ENCODE peak calls at places on chromosome 11, in six cellular contexts. K is PC-9, U is A549, Z is sigmoid colon, J is upper lobe of left lung, C is keratinocyte. A is an unnamed sample.

GRCh38 chr11:34379081-34379480 is 21.3 kb upstream of the ABTB2 start:
- DNase-seq in K (peak), U (no peak), Z (no peak), J (no peak), C (no peak), A (no peak)

GRCh38 chr11:57456960-57457642 is 3.2 kb upstream of the RTN4RL2 start:
- DNase-seq in K (peak), U (peak), Z (peak), J (peak), C (no peak), A (peak)

GRCh38 chr11:130426223-130427048 is 2.0 kb downstream of the ADAMTS8 start:
- DNase-seq in K (no peak), U (no peak), Z (peak), J (peak), C (no peak), A (no peak)

GRCh38 chr11:25247336-25247735 is 750.5 kb downstream of the LUZP2 start:
- DNase-seq in K (no peak), U (no peak), Z (no peak), J (no peak), C (no peak), A (no peak)

GRCh38 chr11:47104337-47104950 is 72.2 kb downstream of the ARFGAP2 start:
- DNase-seq in K (peak), U (no peak), Z (no peak), J (no peak), C (no peak), A (peak)

GRCh38 chr11:35711173-35711910 is 48.8 kb downstream of the TRIM44 start:
- DNase-seq in K (no peak), U (no peak), Z (no peak), J (no peak), C (no peak), A (no peak)

GRCh38 chr11:57269580-57270021 is 32.6 kb upstream of the APLNR start:
- DNase-seq in K (no peak), U (no peak), Z (no peak), J (no peak), C (no peak), A (no peak)

GRCh38 chr11:76219243-76219642 is 12.9 kb upstream of the WNT11 start:
- DNase-seq in K (no peak), U (no peak), Z (no peak), J (no peak), C (no peak), A (no peak)

GRCh38 chr11:74288161-74288560 is 23.3 kb downstream of the P4HA3 start:
- DNase-seq in K (peak), U (peak), Z (no peak), J (no peak), C (peak), A (peak)

DNA sequence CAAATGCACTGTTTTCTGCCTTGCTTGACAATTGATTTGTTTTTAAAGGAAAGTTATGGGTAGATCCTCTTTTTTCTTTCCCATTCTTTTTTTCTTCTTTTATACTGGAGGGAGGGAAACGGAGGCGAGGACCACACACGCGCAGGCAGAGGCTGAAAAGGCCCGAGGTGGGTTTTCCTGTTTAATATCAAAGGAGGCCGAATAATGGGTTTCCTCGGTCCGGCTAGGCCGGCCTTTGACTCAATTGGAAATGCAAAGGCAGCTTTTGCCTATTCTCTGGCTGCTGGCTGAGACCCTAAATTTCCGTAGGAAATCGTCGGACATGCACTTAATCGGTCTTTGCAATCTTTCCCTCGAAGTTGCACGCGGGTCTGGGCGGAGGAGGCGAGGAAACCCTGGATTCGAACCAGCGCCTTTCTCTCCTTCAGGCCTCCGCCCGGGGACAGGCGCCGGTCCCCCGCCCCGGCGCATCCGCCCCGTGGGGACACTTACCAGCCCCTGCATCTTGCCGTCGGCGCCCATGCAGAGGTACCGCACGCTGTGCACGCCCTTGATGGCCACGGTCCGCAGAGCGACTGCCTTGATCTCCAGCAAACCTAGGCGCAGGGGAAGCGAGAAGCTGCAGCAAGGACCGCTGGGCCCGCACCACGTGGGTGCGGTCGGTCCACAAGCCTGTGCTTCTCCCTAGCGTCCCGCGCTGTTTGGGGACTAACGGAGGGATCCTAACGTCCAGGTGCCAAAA is 882 bp downstream of the FGF19 start:
- DNase-seq in K (no peak), U (no peak), Z (no peak), J (peak), C (no peak), A (no peak)
- H3K4me3 ChIP-seq in K (no peak), U (no peak), Z (no peak), J (no peak), C (no peak), A (no peak)

GRCh38 chr11:63663809-63664208 is 7.4 kb downstream of the ATL3 start:
- DNase-seq in K (peak), U (no peak), Z (no peak), J (no peak), C (no peak), A (peak)
- H3K27ac ChIP-seq in K (peak), U (no peak), Z (no peak), J (no peak), C (peak), A (no peak)

GRCh38 chr11:116955949-116956348 is 118.5 kb upstream of the APOA1 start:
- DNase-seq in K (no peak), U (no peak), Z (no peak), J (no peak), C (no peak), A (no peak)

GRCh38 chr11:116958246-116958645 is 120.8 kb upstream of the APOA1 start:
- DNase-seq in K (no peak), U (no peak), Z (no peak), J (no peak), C (no peak), A (peak)

GRCh38 chr11:116951762-116952161 is 114.3 kb upstream of the APOA1 start:
- DNase-seq in K (no peak), U (no peak), Z (no peak), J (no peak), C (no peak), A (no peak)

GRCh38 chr11:116953525-116954284 is 116.3 kb upstream of the APOA1 start:
- DNase-seq in K (no peak), U (no peak), Z (no peak), J (no peak), C (no peak), A (no peak)

GRCh38 chr11:116955548-116955947 is 118.1 kb upstream of the APOA1 start:
- DNase-seq in K (no peak), U (no peak), Z (no peak), J (no peak), C (no peak), A (no peak)
- H3K4me3 ChIP-seq in K (no peak), U (no peak), Z (no peak), J (no peak), C (no peak), A (no peak)

GRCh38 chr11:64407630-64408029 is 48.7 kb downstream of the RPS6KA4 start:
- DNase-seq in K (no peak), U (no peak), Z (no peak), J (no peak), C (no peak), A (no peak)

GRCh38 chr11:64409278-64409677 is 50.3 kb downstream of the RPS6KA4 start:
- DNase-seq in K (no peak), U (no peak), Z (no peak), J (no peak), C (no peak), A (no peak)

GRCh38 chr11:64410396-64410718 is 51.4 kb downstream of the RPS6KA4 start:
- DNase-seq in K (no peak), U (no peak), Z (no peak), J (no peak), C (no peak), A (no peak)

GRCh38 chr11:64407221-64407620 is 48.3 kb downstream of the RPS6KA4 start:
- DNase-seq in K (no peak), U (no peak), Z (no peak), J (no peak), C (no peak), A (no peak)

DNA sequence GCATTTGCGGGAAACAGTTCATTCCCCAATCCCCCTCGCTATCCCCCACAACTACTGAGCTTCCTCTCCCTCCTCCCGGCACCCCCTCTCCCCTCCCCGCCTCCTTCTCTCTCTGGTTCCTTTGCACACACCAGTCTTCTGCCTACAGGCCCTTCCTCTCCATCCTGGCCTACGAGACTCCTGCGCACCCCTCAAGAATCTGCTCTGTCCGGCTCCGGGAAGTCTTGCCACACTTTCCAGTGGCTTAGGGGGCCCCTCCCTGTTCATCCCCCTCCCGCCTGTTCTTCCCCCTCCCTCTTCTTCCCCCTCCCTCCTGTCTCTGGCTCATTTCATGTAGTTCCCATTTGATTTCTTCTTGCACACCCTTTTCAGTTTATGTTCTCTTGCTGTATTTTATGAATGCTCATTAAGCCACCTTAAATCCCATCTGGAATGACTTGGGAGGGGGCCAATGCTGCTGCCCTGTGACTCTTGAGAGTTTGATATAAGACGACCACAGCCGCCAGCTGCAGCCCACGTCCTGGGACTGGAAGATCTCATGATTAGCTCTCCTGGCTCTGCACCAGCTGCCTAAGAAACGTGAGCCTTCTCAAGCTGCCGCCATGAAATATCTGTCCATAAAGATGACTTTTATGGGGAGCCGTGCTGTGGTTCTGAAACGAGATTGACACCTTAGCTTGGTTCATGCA is 50.9 kb downstream of the RPS6KA4 start:
- DNase-seq in K (no peak), U (no peak), Z (peak), J (no peak), C (no peak), A (peak)
- H3K27ac ChIP-seq in K (no peak), U (no peak), Z (no peak), J (no peak), C (no peak), A (no peak)

DNA sequence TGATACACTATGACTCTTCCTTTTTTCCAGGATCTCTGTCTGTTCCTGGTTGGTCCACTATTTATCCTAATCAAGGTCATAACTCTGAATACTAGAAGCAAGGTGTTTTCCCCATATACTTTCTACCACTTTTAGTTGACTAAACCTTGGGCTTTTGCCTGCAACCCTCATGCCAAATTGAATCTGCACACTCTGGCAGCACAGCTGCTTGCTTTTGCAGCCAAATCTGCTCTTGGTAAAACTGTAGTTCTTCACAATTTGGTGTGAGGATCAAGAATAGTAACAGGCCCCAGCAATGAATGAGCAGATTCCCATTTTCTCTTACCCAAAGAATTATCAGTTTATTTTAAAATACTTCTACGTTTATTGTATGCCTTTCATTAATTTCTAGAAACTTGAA is 586.5 kb upstream of the CNTN5 start:
- DNase-seq in K (no peak), U (no peak), Z (no peak), J (no peak), C (no peak), A (no peak)
- H3K4me3 ChIP-seq in K (no peak), U (no peak), Z (no peak), J (no peak), C (no peak), A (no peak)

DNA sequence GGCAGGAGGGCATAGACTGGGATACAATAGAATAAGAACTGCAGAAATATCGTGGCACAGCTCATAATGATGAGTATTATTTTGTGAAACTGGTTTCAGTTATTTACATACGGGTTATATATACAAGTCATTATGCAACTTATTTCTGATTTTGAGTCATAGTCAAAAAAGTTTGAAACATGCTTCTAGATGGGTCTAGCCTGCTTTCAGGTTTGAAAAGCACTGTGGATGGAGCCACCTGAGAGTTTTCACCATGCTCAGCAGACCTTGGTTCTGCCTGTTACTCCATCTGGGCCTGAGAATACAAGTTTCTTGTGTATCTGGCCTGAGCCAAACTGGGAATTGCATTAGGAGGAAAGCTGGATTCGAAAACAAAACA is 12.0 kb downstream of the IL10RA start:
- DNase-seq in K (no peak), U (no peak), Z (no peak), J (no peak), C (no peak), A (no peak)
- H3K27ac ChIP-seq in K (no peak), U (no peak), Z (no peak), J (no peak), C (no peak), A (no peak)

GRCh38 chr11:61918251-61919112 is 1.1 kb upstream of the RAB3IL1 start:
- DNase-seq in K (no peak), U (no peak), Z (peak), J (no peak), C (no peak), A (no peak)
- H3K4me3 ChIP-seq in K (no peak), U (no peak), Z (peak), J (no peak), C (no peak), A (no peak)

DNA sequence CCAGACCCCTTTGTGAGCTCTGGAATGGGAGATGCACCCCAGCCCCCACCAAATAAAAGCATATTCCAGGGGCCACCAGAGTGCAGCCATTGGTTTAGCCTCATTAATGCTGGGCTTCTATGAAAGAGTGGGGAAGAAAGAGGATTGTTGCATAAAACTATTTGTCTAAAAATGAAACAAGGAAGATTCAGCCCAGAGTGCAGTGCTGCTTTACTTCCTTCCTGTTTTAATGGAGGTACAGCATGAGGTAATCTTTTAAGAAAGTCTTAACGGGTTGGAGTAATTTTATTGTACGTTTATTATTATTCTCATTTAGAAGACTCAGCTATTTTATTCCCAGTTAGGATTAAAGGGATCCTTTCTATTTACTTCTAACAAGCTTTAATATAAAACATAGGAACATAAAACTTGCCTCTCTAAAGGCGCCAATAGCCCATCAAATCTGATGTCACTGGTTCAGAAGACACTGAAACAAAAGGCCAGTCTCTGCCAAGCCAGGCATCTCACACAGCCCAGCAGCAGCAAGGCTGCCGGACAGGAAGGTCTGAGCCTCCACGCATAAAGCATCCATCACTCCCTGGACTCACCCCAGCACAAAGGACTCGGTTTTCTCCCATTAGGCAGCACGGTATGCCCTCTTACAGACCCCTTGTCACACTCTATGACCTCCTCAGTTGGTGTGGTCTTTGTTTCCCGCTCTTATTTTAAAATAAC is 204.0 kb upstream of the BLID start:
- DNase-seq in K (no peak), U (no peak), Z (no peak), J (no peak), C (no peak), A (no peak)
- H3K27ac ChIP-seq in K (no peak), U (no peak), Z (no peak), J (no peak), C (no peak), A (no peak)

A was measured in cardiac muscle cell.